ENCODE peak calls at places on chromosomes 12 and 14, in nine cellular contexts. C is HepG2; E is naive thymus-derived CD4-positive, alpha-beta T cell; G is aorta; L is endothelial cell of umbilical vein; Y is IMR-90; W is Karpas-422; F is lower lobe of right lung; K is adipocyte. S is an unnamed sample.

GRCh38 chr14:79278798-79279644 is 932.3 kb downstream of the DIO2 start:
- DNase-seq in Y (peak; percentile 92), W (no peak), K (peak; percentile 82), C (peak; percentile 27), G (peak; percentile 89), L (peak; percentile 83), E (no peak), F (peak; percentile 88), S (peak; percentile 86)

GRCh38 chr12:108214486-108214885 is 85.4 kb downstream of the WSCD2 start:
- DNase-seq in E (peak; percentile 2), W (peak; percentile 62), K (peak; percentile 63), L (peak; percentile 9), C (peak; percentile 3), Y (peak; percentile 7), G (no peak), F (no peak), S (peak; percentile 36)

GRCh38 chr12:109439181-109439580 is 37.9 kb downstream of the KCTD10 start:
- DNase-seq in E (no peak), F (no peak), Y (no peak), W (no peak), G (no peak), C (no peak), L (no peak), K (no peak), S (no peak)

GRCh38 chr14:99881011-99881410 is 87.8 kb downstream of the EML1 start:
- DNase-seq in W (no peak), C (no peak), K (no peak), Y (peak; percentile 35), F (no peak), L (no peak), G (no peak), E (no peak), S (no peak)

GRCh38 chr12:107558141-107558815 is 127.3 kb upstream of the PWP1 start:
- DNase-seq in C (no peak), G (no peak), E (no peak), Y (no peak), F (no peak), L (no peak), W (no peak), K (no peak), S (no peak)

GRCh38 chr12:56694161-56694560 is 6.1 kb upstream of the PTGES3 start:
- DNase-seq in K (no peak), F (no peak), W (no peak), E (no peak), C (no peak), G (peak; percentile 21), L (no peak), Y (no peak), S (no peak)

GRCh38 chr12:97801471-97802045 is 339.0 kb downstream of the RMST start:
- DNase-seq in L (no peak), Y (no peak), G (no peak), C (no peak), K (no peak), E (no peak), F (no peak), W (no peak), S (no peak)

GRCh38 chr14:72679591-72680151 is 214.2 kb downstream of the DPF3 start:
- DNase-seq in K (no peak), F (no peak), G (no peak), E (no peak), Y (peak; percentile 23), L (peak; percentile 15), C (no peak), W (no peak), S (no peak)

GRCh38 chr12:89927226-89927698 is 218.6 kb upstream of the ATP2B1 start:
- DNase-seq in L (no peak), W (peak; percentile 81), C (no peak), E (no peak), Y (no peak), F (no peak), G (no peak), K (no peak), S (no peak)

GRCh38 chr12:109475993-109476806 is 900 bp downstream of the KCTD10 start:
- DNase-seq in K (peak; percentile 25), C (no peak), W (no peak), G (no peak), E (no peak), L (no peak), F (no peak), Y (no peak), S (no peak)

GRCh38 chr14:104087505-104087904 is 2.0 kb downstream of the ASPG start:
- DNase-seq in G (no peak), K (no peak), C (no peak), F (peak; percentile 43), W (no peak), L (no peak), E (no peak), Y (no peak), S (no peak)

GRCh38 chr14:104085032-104085888 is at the start of gene ASPG:
- DNase-seq in E (no peak), Y (no peak), C (no peak), W (no peak), G (peak; percentile 79), L (no peak), K (peak; percentile 4), F (peak; percentile 56), S (peak; percentile 7)

GRCh38 chr14:104085889-104086201 is 345 bp downstream of the ASPG start:
- DNase-seq in Y (no peak), W (no peak), E (no peak), G (peak; percentile 74), L (no peak), C (no peak), F (peak; percentile 48), K (no peak), S (no peak)

GRCh38 chr14:104086661-104087461 is 1.4 kb downstream of the ASPG start:
- DNase-seq in G (no peak), W (no peak), C (no peak), L (no peak), E (no peak), K (no peak), F (no peak), Y (no peak), S (no peak)

GRCh38 chr14:104086210-104086660 is 735 bp downstream of the ASPG start:
- DNase-seq in G (no peak), C (no peak), L (no peak), E (no peak), F (peak; percentile 48), K (no peak), W (no peak), Y (no peak), S (no peak)
- H3K4me1 ChIP-seq in G (no peaks in the 10 kb centered on the region), C (peaks cover 17% of the 10 kb centered on the region), L (no peaks in the 10 kb centered on the region), E (no peaks in the 10 kb centered on the region), F (peaks cover 8% of the 10 kb centered on the region), K (no peaks in the 10 kb centered on the region), W (no peaks in the 10 kb centered on the region), Y (no peaks in the 10 kb centered on the region), S (peaks cover 22% of the 10 kb centered on the region)

GRCh38 chr14:76313303-76313702 is 62.6 kb upstream of the ESRRB start:
- DNase-seq in K (no peak), E (no peak), Y (no peak), C (no peak), F (no peak), G (no peak), W (no peak), L (no peak), S (no peak)

GRCh38 chr14:76307786-76308780 is 67.9 kb upstream of the ESRRB start:
- DNase-seq in E (no peak), W (no peak), K (no peak), L (no peak), Y (no peak), F (no peak), G (no peak), C (no peak), S (no peak)

GRCh38 chr14:76312821-76313220 is 63.1 kb upstream of the ESRRB start:
- DNase-seq in K (no peak), G (no peak), L (no peak), F (no peak), E (no peak), W (no peak), C (no peak), Y (no peak), S (no peak)

GRCh38 chr14:76311410-76311758 is 64.6 kb upstream of the ESRRB start:
- DNase-seq in C (no peak), Y (no peak), K (no peak), G (no peak), L (no peak), E (no peak), W (no peak), F (no peak), S (no peak)

DNA sequence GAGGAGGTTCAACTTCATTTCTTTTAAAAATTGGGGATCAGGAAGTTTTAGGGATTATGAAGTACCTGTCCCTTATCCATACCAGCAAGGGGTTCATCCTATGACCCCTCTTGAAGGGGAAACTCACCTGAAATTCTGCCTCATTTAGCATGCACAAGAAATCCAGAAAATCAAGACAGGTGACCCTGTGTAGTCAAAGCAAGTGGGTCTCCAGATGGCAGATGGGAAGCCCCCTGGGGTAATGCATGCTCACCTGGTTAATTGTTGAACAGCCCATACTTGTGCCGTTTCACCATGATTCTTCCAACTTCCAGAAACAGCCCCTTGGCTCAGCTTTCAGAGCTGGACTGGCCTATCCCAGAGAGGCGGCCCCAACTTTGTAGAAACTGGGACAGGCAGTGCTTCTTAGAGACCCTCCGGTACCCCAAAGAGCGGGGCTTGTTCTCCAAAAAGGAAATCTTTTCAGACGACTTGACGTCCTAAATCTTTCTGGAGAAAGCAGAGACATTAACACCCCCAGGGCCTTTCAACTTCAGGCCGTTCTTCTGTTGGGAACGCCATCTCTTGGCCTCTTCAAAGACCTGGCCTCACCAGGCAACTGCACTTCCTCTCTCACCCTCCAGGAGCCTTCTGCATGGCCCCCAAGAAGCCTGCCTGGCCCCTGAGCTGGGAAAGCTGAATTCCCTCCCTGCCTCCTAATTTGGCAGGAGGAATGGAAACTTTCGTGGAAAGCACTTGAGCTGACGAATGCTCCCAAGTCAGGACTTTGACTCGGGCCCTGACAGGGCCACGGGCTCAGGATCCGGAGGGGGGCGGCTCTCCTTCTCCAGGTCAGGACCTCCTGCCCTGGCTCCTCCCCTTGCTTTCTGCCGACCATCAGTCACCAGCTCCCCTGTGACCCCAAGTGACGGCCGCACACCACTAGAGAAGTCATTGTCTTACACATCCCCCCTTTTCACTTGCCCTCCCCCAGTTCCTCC is 66.1 kb upstream of the ESRRB start:
- DNase-seq in F (no peak), E (no peak), G (peak; percentile 81), Y (no peak), W (no peak), K (no peak), C (no peak), L (no peak), S (peak; percentile 14)
- H3K4me3 ChIP-seq in F (no peak overlapping the region), E (no peak overlapping the region), G (no peak overlapping the region), Y (no peak overlapping the region), W (no peak overlapping the region), K (no peak overlapping the region), C (no peak overlapping the region), L (no peak overlapping the region), S (peak overlapping the region; percentile 31)

GRCh38 chr12:93426406-93426805 is 15.3 kb downstream of the UBE2N start:
- DNase-seq in F (no peak), C (no peak), G (no peak), E (no peak), K (no peak), W (no peak), L (peak; percentile 28), Y (no peak), S (no peak)
- H3K4me1 ChIP-seq in F (peaks cover 89% of the 10 kb centered on the region), C (peaks cover 63% of the 10 kb centered on the region), G (peaks cover 2% of the 10 kb centered on the region), E (peaks cover 20% of the 10 kb centered on the region), K (peaks cover 42% of the 10 kb centered on the region), W (peaks cover 46% of the 10 kb centered on the region), L (peaks cover 2% of the 10 kb centered on the region), Y (peaks cover 29% of the 10 kb centered on the region), S (peaks cover 52% of the 10 kb centered on the region)

DNA sequence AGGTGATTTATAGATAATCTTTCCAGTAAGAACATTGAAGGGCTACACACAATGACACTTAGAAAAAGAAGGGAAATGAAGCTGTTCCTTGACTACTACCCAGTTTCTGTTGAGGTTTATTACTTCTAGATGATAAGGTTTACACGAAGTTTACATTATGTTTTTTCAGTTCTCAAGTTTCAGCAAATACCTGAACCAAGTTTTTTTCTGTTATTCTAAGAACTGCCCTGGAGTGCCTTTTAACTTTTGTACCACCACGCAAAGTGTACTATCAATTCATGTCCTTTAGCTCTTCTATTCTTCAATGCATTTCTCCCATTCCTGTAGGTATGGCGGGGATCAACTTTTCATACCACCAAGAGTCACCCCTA is 5.8 kb downstream of the FBXL14 start:
- DNase-seq in F (no peak), W (no peak), K (no peak), C (no peak), G (no peak), L (no peak), Y (no peak), E (no peak), S (no peak)
- H3K4me3 ChIP-seq in F (no peak overlapping the region), W (no peak overlapping the region), K (no peak overlapping the region), C (no peak overlapping the region), G (no peak overlapping the region), L (no peak overlapping the region), Y (no peak overlapping the region), E (no peak overlapping the region), S (no peak overlapping the region)

S was measured in cardiac muscle cell.